ENCODE peak calls at places on chromosomes 1 and 21, in ten cellular contexts. One of them, this sample, is unnamed. For H3K36me3, the result is how much of the 10 kb centered on the place peaks cover.

GRCh38 chr1:242854466-242854865 is 330.0 kb upstream of the PLD5 start:
- DNase-seq in GM23338: no peak
- DNase-seq in suprapubic skin: no peak
- DNase-seq in sigmoid colon: no peak
- DNase-seq in GM12878: no peak
- DNase-seq in esophagus muscularis mucosa: no peak
- DNase-seq in Panc1: no peak
- DNase-seq in breast epithelium: no peak
- DNase-seq in K562: no peak
- DNase-seq in transverse colon: no peak
- DNase-seq in this sample: no peak

GRCh38 chr1:32886012-32886827 is at the start of gene HPCA:
- DNase-seq in GM23338: peak
- DNase-seq in transverse colon: peak
- DNase-seq in GM12878: no peak
- DNase-seq in suprapubic skin: no peak
- DNase-seq in breast epithelium: peak
- DNase-seq in Panc1: no peak
- DNase-seq in esophagus muscularis mucosa: no peak
- DNase-seq in sigmoid colon: no peak
- DNase-seq in K562: peak
- DNase-seq in this sample: no peak

GRCh38 chr21:35234725-35235124 is 185.6 kb upstream of the RUNX1 start:
- DNase-seq in transverse colon: no peak
- DNase-seq in sigmoid colon: no peak
- DNase-seq in K562: no peak
- DNase-seq in GM23338: no peak
- DNase-seq in Panc1: no peak
- DNase-seq in suprapubic skin: no peak
- DNase-seq in breast epithelium: no peak
- DNase-seq in GM12878: peak
- DNase-seq in esophagus muscularis mucosa: no peak
- DNase-seq in this sample: no peak

GRCh38 chr1:52553372-52554266 is 727 bp upstream of the TUT4 start:
- DNase-seq in K562: peak
- DNase-seq in suprapubic skin: peak
- DNase-seq in sigmoid colon: peak
- DNase-seq in transverse colon: peak
- DNase-seq in esophagus muscularis mucosa: peak
- DNase-seq in GM12878: no peak
- DNase-seq in breast epithelium: peak
- DNase-seq in Panc1: no peak
- DNase-seq in GM23338: peak
- DNase-seq in this sample: peak

GRCh38 chr1:155379877-155380192 is 59.1 kb downstream of the RUSC1 start:
- DNase-seq in breast epithelium: no peak
- DNase-seq in GM12878: no peak
- DNase-seq in sigmoid colon: no peak
- DNase-seq in esophagus muscularis mucosa: no peak
- DNase-seq in suprapubic skin: no peak
- DNase-seq in transverse colon: no peak
- DNase-seq in Panc1: no peak
- DNase-seq in GM23338: no peak
- DNase-seq in K562: no peak
- DNase-seq in this sample: no peak

GRCh38 chr1:114103992-114104391 is 49.7 kb downstream of the SYT6 start:
- DNase-seq in GM23338: no peak
- DNase-seq in esophagus muscularis mucosa: no peak
- DNase-seq in suprapubic skin: peak
- DNase-seq in breast epithelium: no peak
- DNase-seq in transverse colon: no peak
- DNase-seq in sigmoid colon: peak
- DNase-seq in GM12878: no peak
- DNase-seq in K562: no peak
- DNase-seq in Panc1: no peak
- DNase-seq in this sample: no peak

GRCh38 chr1:17409391-17409811 is 30.1 kb downstream of the RCC2 start:
- DNase-seq in breast epithelium: peak
- DNase-seq in GM23338: no peak
- DNase-seq in transverse colon: no peak
- DNase-seq in sigmoid colon: no peak
- DNase-seq in Panc1: no peak
- DNase-seq in K562: no peak
- DNase-seq in esophagus muscularis mucosa: no peak
- DNase-seq in GM12878: no peak
- DNase-seq in suprapubic skin: no peak
- DNase-seq in this sample: no peak

GRCh38 chr1:93705897-93706500 is 24.4 kb upstream of the BCAR3 start:
- DNase-seq in K562: no peak
- DNase-seq in sigmoid colon: no peak
- DNase-seq in esophagus muscularis mucosa: no peak
- DNase-seq in breast epithelium: no peak
- DNase-seq in transverse colon: no peak
- DNase-seq in suprapubic skin: no peak
- DNase-seq in Panc1: no peak
- DNase-seq in GM23338: no peak
- DNase-seq in GM12878: no peak
- DNase-seq in this sample: no peak

GRCh38 chr1:181577475-181577874 is 94.2 kb downstream of the CACNA1E start:
- DNase-seq in GM12878: no peak
- DNase-seq in sigmoid colon: no peak
- DNase-seq in esophagus muscularis mucosa: no peak
- DNase-seq in Panc1: no peak
- DNase-seq in K562: no peak
- DNase-seq in transverse colon: no peak
- DNase-seq in breast epithelium: no peak
- DNase-seq in GM23338: no peak
- DNase-seq in suprapubic skin: no peak
- DNase-seq in this sample: no peak

GRCh38 chr1:49016030-49016991 is 239.6 kb upstream of the BEND5 start:
- DNase-seq in breast epithelium: no peak
- DNase-seq in GM23338: peak
- DNase-seq in K562: no peak
- DNase-seq in suprapubic skin: no peak
- DNase-seq in esophagus muscularis mucosa: no peak
- DNase-seq in sigmoid colon: no peak
- DNase-seq in Panc1: no peak
- DNase-seq in transverse colon: no peak
- DNase-seq in GM12878: no peak
- DNase-seq in this sample: no peak

GRCh38 chr21:35491114-35491513 is 442.0 kb upstream of the RUNX1 start:
- DNase-seq in K562: no peak
- DNase-seq in transverse colon: no peak
- DNase-seq in suprapubic skin: no peak
- DNase-seq in sigmoid colon: no peak
- DNase-seq in breast epithelium: no peak
- DNase-seq in GM23338: no peak
- DNase-seq in esophagus muscularis mucosa: peak
- DNase-seq in Panc1: no peak
- DNase-seq in GM12878: no peak
- DNase-seq in this sample: no peak

GRCh38 chr1:13723810-13724209 is 23.8 kb downstream of the PRDM2 start:
- DNase-seq in esophagus muscularis mucosa: no peak
- DNase-seq in Panc1: no peak
- DNase-seq in sigmoid colon: no peak
- DNase-seq in suprapubic skin: no peak
- DNase-seq in breast epithelium: no peak
- DNase-seq in transverse colon: no peak
- DNase-seq in GM12878: no peak
- DNase-seq in K562: no peak
- DNase-seq in GM23338: peak
- DNase-seq in this sample: no peak

GRCh38 chr1:32276328-32276727 is 15.6 kb upstream of the HDAC1 start:
- DNase-seq in transverse colon: no peak
- DNase-seq in GM23338: no peak
- DNase-seq in sigmoid colon: no peak
- DNase-seq in esophagus muscularis mucosa: no peak
- DNase-seq in breast epithelium: no peak
- DNase-seq in suprapubic skin: peak
- DNase-seq in Panc1: no peak
- DNase-seq in GM12878: no peak
- DNase-seq in K562: no peak
- DNase-seq in this sample: no peak

GRCh38 chr21:19181604-19182140 is 778.1 kb upstream of the TMPRSS15 start:
- DNase-seq in breast epithelium: no peak
- DNase-seq in GM23338: no peak
- DNase-seq in K562: no peak
- DNase-seq in transverse colon: no peak
- DNase-seq in GM12878: no peak
- DNase-seq in sigmoid colon: no peak
- DNase-seq in Panc1: no peak
- DNase-seq in suprapubic skin: no peak
- DNase-seq in esophagus muscularis mucosa: no peak
- DNase-seq in this sample: no peak

GRCh38 chr1:202154766-202155477 is 5.5 kb downstream of the PTPN7 start:
- DNase-seq in breast epithelium: no peak
- DNase-seq in Panc1: no peak
- DNase-seq in GM23338: peak
- DNase-seq in transverse colon: peak
- DNase-seq in sigmoid colon: no peak
- DNase-seq in suprapubic skin: no peak
- DNase-seq in K562: peak
- DNase-seq in esophagus muscularis mucosa: no peak
- DNase-seq in GM12878: no peak
- DNase-seq in this sample: no peak

GRCh38 chr1:225467193-225468020 is 39.6 kb upstream of the LBR start:
- DNase-seq in GM12878: peak
- DNase-seq in breast epithelium: no peak
- DNase-seq in transverse colon: peak
- DNase-seq in suprapubic skin: peak
- DNase-seq in esophagus muscularis mucosa: no peak
- DNase-seq in K562: no peak
- DNase-seq in Panc1: no peak
- DNase-seq in GM23338: no peak
- DNase-seq in sigmoid colon: peak
- DNase-seq in this sample: no peak
- TF ChIP-seq POLR2AphosphoS5 in GM12878: peak
- TF ChIP-seq POLR2AphosphoS5 in breast epithelium: no peak
- TF ChIP-seq POLR2AphosphoS5 in transverse colon: peak
- TF ChIP-seq POLR2AphosphoS5 in suprapubic skin: no peak
- TF ChIP-seq POLR2AphosphoS5 in esophagus muscularis mucosa: peak
- TF ChIP-seq POLR2AphosphoS5 in K562: no peak
- TF ChIP-seq POLR2AphosphoS5 in Panc1: no peak
- TF ChIP-seq POLR2AphosphoS5 in GM23338: no peak
- TF ChIP-seq POLR2AphosphoS5 in sigmoid colon: peak
- TF ChIP-seq POLR2AphosphoS5 in this sample: peak

GRCh38 chr1:25694167-25694566 is 77.6 kb downstream of the MAN1C1 start:
- DNase-seq in suprapubic skin: no peak
- DNase-seq in esophagus muscularis mucosa: no peak
- DNase-seq in sigmoid colon: peak
- DNase-seq in transverse colon: peak
- DNase-seq in Panc1: no peak
- DNase-seq in GM12878: no peak
- DNase-seq in GM23338: no peak
- DNase-seq in breast epithelium: no peak
- DNase-seq in K562: no peak
- DNase-seq in this sample: no peak
- H3K27ac ChIP-seq in suprapubic skin: peak
- H3K27ac ChIP-seq in esophagus muscularis mucosa: peak
- H3K27ac ChIP-seq in sigmoid colon: peak
- H3K27ac ChIP-seq in transverse colon: peak
- H3K27ac ChIP-seq in Panc1: no peak
- H3K27ac ChIP-seq in GM12878: no peak
- H3K27ac ChIP-seq in GM23338: peak
- H3K27ac ChIP-seq in breast epithelium: peak
- H3K27ac ChIP-seq in K562: no peak
- H3K27ac ChIP-seq in this sample: peak

GRCh38 chr1:11216074-11216473 is 26.9 kb downstream of the ANGPTL7 start:
- DNase-seq in esophagus muscularis mucosa: no peak
- DNase-seq in GM12878: no peak
- DNase-seq in Panc1: no peak
- DNase-seq in K562: no peak
- DNase-seq in GM23338: no peak
- DNase-seq in transverse colon: no peak
- DNase-seq in sigmoid colon: no peak
- DNase-seq in suprapubic skin: no peak
- DNase-seq in breast epithelium: no peak
- DNase-seq in this sample: no peak
- H3K36me3 ChIP-seq in esophagus muscularis mucosa: under half
- H3K36me3 ChIP-seq in GM12878: under half
- H3K36me3 ChIP-seq in Panc1: under half
- H3K36me3 ChIP-seq in K562: half or more
- H3K36me3 ChIP-seq in GM23338: half or more
- H3K36me3 ChIP-seq in transverse colon: under half
- H3K36me3 ChIP-seq in sigmoid colon: half or more
- H3K36me3 ChIP-seq in suprapubic skin: half or more
- H3K36me3 ChIP-seq in breast epithelium: under half
- H3K36me3 ChIP-seq in this sample: under half

DNA sequence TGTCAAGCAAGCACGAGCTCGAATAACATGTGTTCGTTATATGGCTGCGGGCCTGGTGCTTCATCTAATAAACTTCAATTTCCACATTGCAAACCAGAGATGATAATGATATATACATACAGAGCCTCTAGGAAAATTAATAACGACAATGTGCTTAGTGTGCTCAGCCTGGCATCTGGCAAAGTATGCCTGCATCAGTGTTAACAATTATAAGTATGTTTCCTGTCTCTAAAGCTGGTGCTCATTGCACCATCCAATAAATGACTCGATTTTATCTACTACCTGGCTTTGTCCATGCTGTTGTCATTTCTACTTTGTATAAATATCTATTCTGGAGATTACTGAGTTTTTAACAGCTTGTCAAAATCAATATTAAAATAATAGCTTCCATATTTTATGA is 1402.6 kb downstream of the MRPL39 start:
- DNase-seq in esophagus muscularis mucosa: no peak
- DNase-seq in K562: no peak
- DNase-seq in sigmoid colon: no peak
- DNase-seq in GM12878: no peak
- DNase-seq in breast epithelium: no peak
- DNase-seq in transverse colon: no peak
- DNase-seq in GM23338: no peak
- DNase-seq in Panc1: no peak
- DNase-seq in suprapubic skin: no peak
- DNase-seq in this sample: no peak
- TF ChIP-seq POLR2AphosphoS5 in esophagus muscularis mucosa: no peak
- TF ChIP-seq POLR2AphosphoS5 in K562: no peak
- TF ChIP-seq POLR2AphosphoS5 in sigmoid colon: no peak
- TF ChIP-seq POLR2AphosphoS5 in GM12878: no peak
- TF ChIP-seq POLR2AphosphoS5 in breast epithelium: no peak
- TF ChIP-seq POLR2AphosphoS5 in transverse colon: no peak
- TF ChIP-seq POLR2AphosphoS5 in GM23338: no peak
- TF ChIP-seq POLR2AphosphoS5 in Panc1: no peak
- TF ChIP-seq POLR2AphosphoS5 in suprapubic skin: no peak
- TF ChIP-seq POLR2AphosphoS5 in this sample: no peak

This sample was measured in prostate gland.